ENCODE peak calls at places on chromosomes 2 and 18, in four cellular contexts. M is H1, B is IMR-90, F is neuronal stem cell. I is an unnamed sample.
A peak's percentile ranks its signal among the peaks of the same experiment; 100 is the strongest.

GRCh38 chr2:207289295-207290018 is 123.7 kb upstream of the KLF7 start:
- DNase-seq in M (no peak), B (no peak), F (no peak), I (no peak)

GRCh38 chr2:197890160-197890559 is 85.8 kb downstream of the PLCL1 start:
- DNase-seq in M (no peak), B (no peak), F (no peak), I (no peak)

GRCh38 chr18:5582054-5582453 is 38.3 kb upstream of the EPB41L3 start:
- DNase-seq in M (no peak), B (peak; percentile 68), F (peak; percentile 36), I (no peak)

GRCh38 chr2:219592721-219593120 is 4.9 kb upstream of the STK11IP start:
- DNase-seq in M (no peak), B (no peak), F (no peak), I (no peak)

GRCh38 chr2:11033114-11033513 is 121.4 kb downstream of the KCNF1 start:
- DNase-seq in M (no peak), B (no peak), F (no peak), I (no peak)

GRCh38 chr2:218979846-218980738 is 4.9 kb downstream of the FEV start:
- DNase-seq in M (peak; percentile 97), B (peak; percentile 65), F (peak; percentile 86), I (peak; percentile 88)

GRCh38 chr2:197405582-197405981 is 29.2 kb downstream of the SF3B1 start:
- DNase-seq in M (no peak), B (no peak), F (no peak), I (no peak)

GRCh38 chr18:3051718-3052410 is 38.9 kb upstream of the LPIN2 start:
- DNase-seq in M (no peak), B (no peak), F (no peak), I (no peak)

GRCh38 chr2:66069937-66070716 is 364.8 kb upstream of the MEIS1 start:
- DNase-seq in M (no peak), B (no peak), F (no peak), I (no peak)

GRCh38 chr18:39448942-39449341 is 1883.3 kb upstream of the CELF4 start:
- DNase-seq in M (no peak), B (peak; percentile 32), F (no peak), I (no peak)

GRCh38 chr2:166653185-166653813 is 159.2 kb upstream of the SCN7A start:
- DNase-seq in M (no peak), B (peak; percentile 64), F (no peak), I (no peak)

GRCh38 chr2:3198119-3198518 is 179.5 kb downstream of the EIPR1 start:
- DNase-seq in M (peak; percentile 61), B (no peak), F (peak; percentile 30), I (no peak)

GRCh38 chr2:24886640-24887324 is 33.3 kb downstream of the ADCY3 start:
- DNase-seq in M (no peak), B (peak; percentile 51), F (no peak), I (peak; percentile 4)

GRCh38 chr2:7004641-7005040 is 87.4 kb downstream of the RNF144A start:
- DNase-seq in M (no peak), B (no peak), F (no peak), I (no peak)

GRCh38 chr2:238063414-238064189 is 2.8 kb downstream of the SCLY start:
- DNase-seq in M (no peak), B (no peak), F (no peak), I (no peak)

GRCh38 chr2:179669196-179669595 is 192.2 kb downstream of the ZNF385B start:
- DNase-seq in M (no peak), B (no peak), F (no peak), I (no peak)

GRCh38 chr2:163428187-163428586 is 307.6 kb downstream of the FIGN start:
- DNase-seq in M (no peak), B (no peak), F (no peak), I (no peak)

GRCh38 chr2:146940016-146940685 is 904.7 kb upstream of the ACVR2A start:
- DNase-seq in M (no peak), B (no peak), F (no peak), I (no peak)

GRCh38 chr2:160209457-160209856 is 9.4 kb upstream of the ITGB6 start:
- DNase-seq in M (no peak), B (peak; percentile 99), F (no peak), I (peak; percentile 89)

GRCh38 chr18:2179498-2180183 is 391.7 kb downstream of the METTL4 start:
- DNase-seq in M (no peak), B (no peak), F (no peak), I (no peak)

GRCh38 chr2:203706403-203706802 is at the start of gene CD28:
- DNase-seq in M (no peak), B (no peak), F (no peak), I (no peak)
- H2AFZ ChIP-seq in M (peak within 1 kb of the TSS; percentile 42), B (peak within 1 kb of the TSS; percentile 34), F (no peak within 1 kb of the TSS), I (no peak within 1 kb of the TSS)

GRCh38 chr2:1605659-1606400 is 138.5 kb downstream of the PXDN start:
- DNase-seq in M (no peak), B (peak; percentile 85), F (no peak), I (peak; percentile 76)
- H2BK5ac ChIP-seq in M (peak overlapping the region; percentile 71), B (peak overlapping the region; percentile 7), F (no peak overlapping the region), I (no peak overlapping the region)

GRCh38 chr2:105886680-105887079 is 142.0 kb downstream of the NCK2 start:
- DNase-seq in M (no peak), B (no peak), F (no peak), I (no peak)
- H3K4me3 ChIP-seq in M (no peak overlapping the region), B (no peak overlapping the region), F (no peak overlapping the region), I (no peak overlapping the region)

DNA sequence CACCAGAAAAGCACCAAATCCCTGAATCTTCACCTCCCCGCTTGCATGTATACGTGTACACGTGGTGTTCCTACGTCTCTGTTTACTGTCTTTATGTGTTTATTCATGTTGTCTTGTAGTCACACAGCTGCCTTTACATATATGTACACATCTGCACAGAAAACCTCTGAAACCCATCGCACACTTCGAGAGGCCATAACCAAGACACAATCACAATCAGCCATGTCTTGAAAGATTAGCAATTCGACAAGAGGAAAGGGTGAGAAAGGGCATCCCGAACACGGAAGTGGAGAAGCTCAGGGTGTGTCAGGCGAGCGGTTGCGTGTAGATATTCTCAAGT is 98.1 kb downstream of the PLB1 start:
- DNase-seq in M (no peak), B (no peak), F (no peak), I (no peak)
- H2AFZ ChIP-seq in M (peak overlapping the region; percentile 47), B (peak overlapping the region; percentile 93), F (peak overlapping the region; percentile 64), I (peak overlapping the region; percentile 15)

DNA sequence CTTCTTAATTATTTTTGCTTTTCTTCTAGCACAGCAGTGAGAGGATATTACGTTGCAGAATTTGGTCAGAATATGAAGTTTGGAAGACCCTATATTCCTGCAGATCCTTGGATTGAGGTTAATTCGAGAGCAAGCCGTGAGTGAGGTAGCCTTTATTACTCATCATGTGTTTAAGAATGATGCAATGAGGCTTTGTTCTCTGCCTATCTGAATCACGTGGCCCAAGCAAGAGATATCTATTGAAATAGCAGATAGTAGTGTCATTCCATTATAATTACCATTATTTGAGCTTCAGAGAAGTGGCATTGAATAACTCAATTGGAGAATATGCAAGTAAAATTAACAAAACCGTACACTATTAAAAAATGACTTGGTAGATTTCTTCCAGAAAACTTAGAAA is 641.1 kb downstream of the TMEM182 start:
- DNase-seq in M (no peak), B (no peak), F (no peak), I (no peak)
- H2BK5ac ChIP-seq in M (peak overlapping the region; percentile 98), B (no peak overlapping the region), F (no peak overlapping the region), I (no peak overlapping the region)

GRCh38 chr2:216635701-216636541 is 2.7 kb downstream of the IGFBP2 start:
- DNase-seq in M (peak; percentile 61), B (no peak), F (peak; percentile 72), I (no peak)
- H3K4me3 ChIP-seq in M (peak overlapping the region; percentile 93), B (no peak overlapping the region), F (peak overlapping the region; percentile 82), I (peak overlapping the region; percentile 13)

GRCh38 chr2:185242462-185242861 is 496.1 kb upstream of the FSIP2 start:
- DNase-seq in M (no peak), B (no peak), F (no peak), I (no peak)
- H2AFZ ChIP-seq in M (no peak overlapping the region), B (no peak overlapping the region), F (no peak overlapping the region), I (no peak overlapping the region)

DNA sequence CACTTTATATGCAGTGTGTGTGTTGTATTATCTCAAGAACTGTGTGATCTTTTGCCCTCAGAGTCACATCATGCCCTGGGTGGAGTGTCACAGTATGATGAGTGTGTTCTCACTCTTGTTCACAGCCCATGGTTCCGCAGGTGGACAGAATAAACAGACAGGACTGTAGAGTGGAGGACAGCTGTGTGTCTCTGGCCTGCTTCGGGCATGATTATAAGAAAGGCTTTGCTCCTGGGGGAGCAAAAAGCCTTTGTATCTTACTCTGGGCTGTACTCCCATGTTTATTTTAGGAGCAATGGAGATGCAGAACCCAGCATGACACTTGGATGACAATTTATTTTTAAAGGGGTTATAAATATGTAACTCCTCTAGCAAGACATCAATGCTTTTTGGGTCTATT is 371.7 kb upstream of the MEX3C start:
- DNase-seq in M (no peak), B (no peak), F (no peak), I (no peak)
- H2BK5ac ChIP-seq in M (no peak overlapping the region), B (no peak overlapping the region), F (no peak overlapping the region), I (no peak overlapping the region)

GRCh38 chr2:119158563-119159347 is at the start of gene C1QL2:
- DNase-seq in M (peak; percentile 74), B (no peak), F (peak; percentile 42), I (no peak)

GRCh38 chr2:119156105-119156890 is 2.3 kb downstream of the C1QL2 start:
- DNase-seq in M (peak; percentile 77), B (no peak), F (peak; percentile 29), I (no peak)

GRCh38 chr2:119156891-119157773 is 1.4 kb downstream of the C1QL2 start:
- DNase-seq in M (peak; percentile 76), B (no peak), F (no peak), I (no peak)

GRCh38 chr2:119157850-119158511 is 570 bp downstream of the C1QL2 start:
- DNase-seq in M (peak; percentile 58), B (no peak), F (no peak), I (no peak)

DNA sequence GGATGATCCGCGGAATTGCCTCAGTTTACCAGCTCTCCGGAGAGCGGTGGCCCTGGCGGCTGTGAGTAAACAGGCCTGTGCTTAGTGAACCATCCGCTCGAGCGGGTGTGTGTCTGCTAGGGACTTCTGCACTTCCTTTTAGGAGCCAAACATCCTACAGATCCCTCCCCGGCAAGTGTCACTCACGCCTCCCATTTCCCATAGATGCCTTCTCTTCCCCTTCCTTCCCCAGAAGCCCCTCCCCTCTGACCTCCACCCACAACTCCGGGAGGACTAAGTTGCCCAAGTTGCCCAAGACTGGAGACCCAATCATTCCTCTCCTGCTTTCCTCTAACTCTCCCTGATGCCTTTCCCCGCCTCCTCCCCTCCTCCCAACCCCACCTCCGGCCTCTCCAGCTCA is 2.9 kb downstream of the C1QL2 start:
- DNase-seq in M (no peak), B (no peak), F (peak; percentile 48), I (no peak)
- H3K4me3 ChIP-seq in M (peak overlapping the region; percentile 72), B (no peak overlapping the region), F (no peak overlapping the region), I (no peak overlapping the region)

GRCh38 chr18:10726198-10727068 is 200.6 kb downstream of the NAPG start:
- DNase-seq in M (no peak), B (no peak), F (no peak), I (no peak)
- H2AFZ ChIP-seq in M (no peak overlapping the region), B (no peak overlapping the region), F (no peak overlapping the region), I (no peak overlapping the region)